ENCODE peak calls at places on chromosome X, in four cellular contexts. A is sciatic nerve; M is activated CD8-positive, alpha-beta T cell treated with anti-CD3 and anti-CD28 coated beads, Interleukin-2, amount 10 ng/mL, durations not matched to agents 7 days and 5 days; J is NCI-H69. Y is an unnamed sample.

GRCh38 chrX:65697915-65698796 is 30.7 kb downstream of the MSN start:
- DNase-seq in J (no peak), M (peak), A (no peak), Y (no peak)

GRCh38 chrX:30653415-30654131 is at the start of gene GK:
- DNase-seq in M (peak), J (peak), A (peak), Y (peak)

GRCh38 chrX:69361286-69361926 is 142.7 kb upstream of the NALF2 start:
- DNase-seq in M (no peak), J (no peak), A (no peak), Y (no peak)

GRCh38 chrX:40700640-40701342 is 34.6 kb downstream of the MED14 start:
- DNase-seq in M (no peak), A (no peak), J (peak), Y (no peak)

GRCh38 chrX:2610246-2611170 is 80.6 kb upstream of the CD99 start:
- DNase-seq in A (no peak), M (no peak), J (no peak), Y (no peak)

GRCh38 chrX:55593756-55594257 is 29.4 kb upstream of the FOXR2 start:
- DNase-seq in J (no peak), M (no peak), A (no peak), Y (no peak)

GRCh38 chrX:97597954-97598353 is 714.2 kb downstream of the RPA4 start:
- DNase-seq in A (no peak), M (peak), J (no peak), Y (no peak)

GRCh38 chrX:146967296-146967695 is 152.8 kb upstream of the CXorf51A start:
- DNase-seq in A (no peak), J (no peak), M (no peak), Y (no peak)

GRCh38 chrX:41389311-41389888 is 55.4 kb downstream of the DDX3X start:
- DNase-seq in J (no peak), M (no peak), A (no peak), Y (no peak)

GRCh38 chrX:155148724-155149537 is 67.3 kb upstream of the VBP1 start:
- DNase-seq in J (peak), M (peak), A (no peak), Y (peak)

GRCh38 chrX:54357414-54358377 is at the start of gene WNK3:
- DNase-seq in A (peak), J (peak), M (peak), Y (peak)

GRCh38 chrX:71492086-71493065 is 40.5 kb upstream of the OGT start:
- DNase-seq in A (peak), M (peak), J (no peak), Y (no peak)

GRCh38 chrX:107968623-107969022 is 13.5 kb downstream of the TEX13B start:
- DNase-seq in J (no peak), A (no peak), M (no peak), Y (no peak)

GRCh38 chrX:418927-419729 is 32.4 kb upstream of the PPP2R3B start:
- DNase-seq in J (peak), A (no peak), M (no peak), Y (peak)

GRCh38 chrX:79570524-79571240 is 203.5 kb upstream of the ITM2A start:
- DNase-seq in J (no peak), A (peak), M (no peak), Y (no peak)

GRCh38 chrX:50117477-50117876 is 83.3 kb downstream of the AKAP4 start:
- DNase-seq in J (no peak), A (no peak), M (no peak), Y (no peak)

GRCh38 chrX:66074920-66075879 is 35.3 kb upstream of the VSIG4 start:
- DNase-seq in A (peak), J (no peak), M (peak), Y (no peak)

GRCh38 chrX:85506871-85507270 is 127.4 kb upstream of the POF1B start:
- DNase-seq in J (no peak), A (no peak), M (no peak), Y (no peak)

GRCh38 chrX:155023907-155024833 is 1.6 kb upstream of the F8 start:
- DNase-seq in A (no peak), J (no peak), M (no peak), Y (no peak)

GRCh38 chrX:74613350-74614192 is 853 bp downstream of the RLIM start:
- DNase-seq in M (no peak), J (peak), A (no peak), Y (peak)

GRCh38 chrX:133414399-133415275 is 652 bp downstream of the GPC4 start:
- DNase-seq in M (no peak), J (peak), A (peak), Y (no peak)

GRCh38 chrX:134782796-134783195 is 124.5 kb upstream of the PLAC1 start:
- DNase-seq in M (no peak), A (no peak), J (peak), Y (no peak)

GRCh38 chrX:139720136-139720535 is 12.2 kb upstream of the MCF2 start:
- DNase-seq in J (no peak), M (no peak), A (no peak), Y (no peak)

GRCh38 chrX:9770319-9770718 is 4.7 kb upstream of the GPR143 start:
- DNase-seq in A (no peak), M (no peak), J (peak), Y (no peak)

GRCh38 chrX:55135171-55135570 is 46.4 kb downstream of the PAGE2 start:
- DNase-seq in M (peak), A (no peak), J (peak), Y (peak)

GRCh38 chrX:786441-786881 is 155.9 kb downstream of the SHOX start:
- DNase-seq in A (no peak), J (no peak), M (no peak), Y (no peak)

GRCh38 chrX:76183289-76184057 is 10.6 kb downstream of the PBDC1 start:
- DNase-seq in M (no peak), J (no peak), A (no peak), Y (no peak)

GRCh38 chrX:69024287-69024686 is 141.0 kb downstream of the PJA1 start:
- DNase-seq in J (no peak), M (no peak), A (no peak), Y (no peak)

GRCh38 chrX:17590892-17591740 is 146.2 kb upstream of the SCML1 start:
- DNase-seq in A (peak), J (peak), M (peak), Y (peak)

GRCh38 chrX:97132654-97133415 is 249.1 kb downstream of the RPA4 start:
- DNase-seq in J (no peak), A (no peak), M (no peak), Y (no peak)

GRCh38 chrX:151155234-151155633 is 21.1 kb upstream of the GPR50 start:
- DNase-seq in J (no peak), M (no peak), A (no peak), Y (no peak)

GRCh38 chrX:20965270-20966044 is 408.8 kb upstream of the CNKSR2 start:
- DNase-seq in M (no peak), A (no peak), J (no peak), Y (no peak)

GRCh38 chrX:34559325-34559724 is 97.8 kb downstream of the TMEM47 start:
- DNase-seq in A (no peak), M (peak), J (peak), Y (no peak)

GRCh38 chrX:40082447-40083119 is 15.2 kb downstream of the BCOR start:
- DNase-seq in M (no peak), J (no peak), A (no peak), Y (no peak)

GRCh38 chrX:1903380-1903935 is 288.6 kb downstream of the ASMT start:
- DNase-seq in M (no peak), A (no peak), J (no peak), Y (no peak)

GRCh38 chrX:47030339-47030738 is 47.9 kb upstream of the RGN start:
- DNase-seq in M (peak), J (peak), A (no peak), Y (peak)

GRCh38 chrX:39903937-39904336 is 193.8 kb downstream of the BCOR start:
- DNase-seq in A (no peak), J (no peak), M (no peak), Y (no peak)

GRCh38 chrX:126137899-126138298 is 28.2 kb downstream of the DCAF12L2 start:
- DNase-seq in A (no peak), M (no peak), J (no peak), Y (no peak)